ENCODE peak calls at places on chromosomes 2 and 18, in seven cellular contexts. D is suprapubic skin, P is nephron progenitor cell, L is type B pancreatic cell, Q is dorsolateral prefrontal cortex, O is tibial artery, I is GM12865. R is an unnamed sample.

GRCh38 chr18:40670991-40671390 is 1284.0 kb upstream of the PIK3C3 start:
- DNase-seq in D (no peak), P (no peak), L (no peak), Q (no peak), O (no peak), I (no peak), R (no peak)

GRCh38 chr2:236862961-236863728 is 222.5 kb upstream of the COPS8 start:
- DNase-seq in D (no peak), P (no peak), L (peak; percentile 56), Q (no peak), O (peak; percentile 27), I (peak; percentile 31), R (no peak)

GRCh38 chr2:85536479-85536878 is 2.5 kb upstream of the MAT2A start:
- DNase-seq in D (peak; percentile 14), P (no peak), L (no peak), Q (no peak), O (no peak), I (no peak), R (no peak)

GRCh38 chr2:231886071-231886681 is 40.0 kb downstream of the NPPC start:
- DNase-seq in D (no peak), P (no peak), L (no peak), Q (no peak), O (no peak), I (peak; percentile 31), R (no peak)

GRCh38 chr2:233442028-233442310 is 87.7 kb downstream of the DGKD start:
- DNase-seq in D (no peak), P (no peak), L (no peak), Q (no peak), O (peak; percentile 54), I (no peak), R (no peak)

GRCh38 chr2:129437775-129438174 is 541.7 kb upstream of the RAB6C start:
- DNase-seq in D (no peak), P (no peak), L (no peak), Q (no peak), O (no peak), I (no peak), R (no peak)

GRCh38 chr2:238667008-238667407 is 180.9 kb upstream of the TWIST2 start:
- DNase-seq in D (no peak), P (no peak), L (no peak), Q (no peak), O (no peak), I (no peak), R (no peak)

GRCh38 chr2:75627902-75628504 is 18.6 kb upstream of the MRPL19 start:
- DNase-seq in D (no peak), P (peak; percentile 86), L (peak; percentile 82), Q (peak; percentile 83), O (no peak), I (peak; percentile 76), R (peak; percentile 71)

GRCh38 chr2:61537590-61538178 is 472 bp downstream of the XPO1 start:
- DNase-seq in D (peak; percentile 80), P (no peak), L (no peak), Q (no peak), O (no peak), I (no peak), R (no peak)

GRCh38 chr2:190511104-190511503 is 23.4 kb downstream of the NEMP2 start:
- DNase-seq in D (no peak), P (no peak), L (no peak), Q (no peak), O (no peak), I (no peak), R (no peak)

GRCh38 chr2:71939588-71940535 is 207.8 kb downstream of the CYP26B1 start:
- DNase-seq in D (no peak), P (no peak), L (peak; percentile 58), Q (peak; percentile 17), O (peak; percentile 91), I (no peak), R (peak; percentile 6)

GRCh38 chr2:195146761-195147160 is 510.3 kb upstream of the SLC39A10 start:
- DNase-seq in D (no peak), P (no peak), L (no peak), Q (no peak), O (no peak), I (no peak), R (no peak)

GRCh38 chr2:177138823-177139222 is 73.8 kb upstream of the HNRNPA3 start:
- DNase-seq in D (no peak), P (no peak), L (no peak), Q (no peak), O (no peak), I (no peak), R (no peak)

GRCh38 chr2:3301001-3301400 is 76.6 kb downstream of the EIPR1 start:
- DNase-seq in D (no peak), P (no peak), L (no peak), Q (no peak), O (no peak), I (no peak), R (no peak)

GRCh38 chr2:202064206-202064880 is 8.7 kb upstream of the KIAA2012 start:
- DNase-seq in D (no peak), P (no peak), L (no peak), Q (no peak), O (no peak), I (no peak), R (no peak)

GRCh38 chr2:12988279-12988678 is 271.5 kb downstream of the TRIB2 start:
- DNase-seq in D (no peak), P (no peak), L (no peak), Q (no peak), O (no peak), I (no peak), R (no peak)

GRCh38 chr2:12987246-12987645 is 270.5 kb downstream of the TRIB2 start:
- DNase-seq in D (no peak), P (no peak), L (no peak), Q (no peak), O (no peak), I (no peak), R (no peak)

GRCh38 chr2:12990523-12990922 is 273.8 kb downstream of the TRIB2 start:
- DNase-seq in D (no peak), P (no peak), L (no peak), Q (no peak), O (no peak), I (no peak), R (no peak)
- TF ChIP-seq CTCF in D (no peak), P (no peak), L (peak; percentile 57), Q (peak; percentile 15), O (no peak), I (no peak), R (no peak)

GRCh38 chr2:35858216-35858615 is 497.4 kb upstream of the CRIM1 start:
- DNase-seq in D (no peak), P (no peak), L (no peak), Q (no peak), O (no peak), I (no peak), R (no peak)
- TF ChIP-seq CTCF in D (no peak), P (no peak), L (no peak), Q (no peak), O (no peak), I (no peak), R (no peak)

GRCh38 chr2:101873543-101873942 is 118.2 kb upstream of the IL1R2 start:
- DNase-seq in D (no peak), P (no peak), L (no peak), Q (no peak), O (no peak), I (peak; percentile 27), R (no peak)
- TF ChIP-seq CTCF in D (no peak), P (no peak), L (peak; percentile 38), Q (peak; percentile 33), O (no peak), I (peak; percentile 31), R (no peak)

GRCh38 chr18:49059028-49059670 is 108.4 kb upstream of the SMAD7 start:
- DNase-seq in D (no peak), P (no peak), L (no peak), Q (no peak), O (no peak), I (no peak), R (no peak)
- TF ChIP-seq CTCF in D (no peak), P (no peak), L (no peak), Q (no peak), O (no peak), I (no peak), R (no peak)

GRCh38 chr2:193580176-193580950 is 1385.6 kb upstream of the TMEFF2 start:
- DNase-seq in D (no peak), P (no peak), L (no peak), Q (no peak), O (no peak), I (no peak), R (no peak)

GRCh38 chr2:193584001-193584400 is 1389.3 kb upstream of the TMEFF2 start:
- DNase-seq in D (no peak), P (peak; percentile 33), L (no peak), Q (no peak), O (no peak), I (no peak), R (no peak)

GRCh38 chr2:193581807-193582206 is 1387.1 kb upstream of the TMEFF2 start:
- DNase-seq in D (no peak), P (no peak), L (no peak), Q (no peak), O (no peak), I (no peak), R (no peak)

DNA sequence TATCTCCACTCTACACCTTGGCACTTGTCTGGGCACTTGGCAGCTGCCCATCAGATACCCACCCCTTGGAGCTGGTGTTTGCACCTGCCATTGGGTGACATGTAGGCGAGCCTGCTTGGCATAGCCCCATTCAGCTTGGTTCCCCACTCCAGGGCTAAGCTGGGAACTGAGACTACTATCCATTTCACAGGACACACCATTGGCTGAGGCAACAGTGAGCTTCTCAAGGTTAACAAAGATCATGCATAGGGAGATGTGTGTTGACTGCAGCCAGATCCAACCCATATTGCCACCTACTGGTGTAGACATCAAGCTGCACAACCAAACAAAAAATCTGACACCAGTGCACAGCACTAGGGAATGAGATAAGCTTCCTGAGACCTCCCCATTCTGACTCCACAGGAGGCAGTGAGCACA is 1389.8 kb upstream of the TMEFF2 start:
- DNase-seq in D (no peak), P (no peak), L (no peak), Q (no peak), O (no peak), I (peak; percentile 51), R (no peak)
- TF ChIP-seq CTCF in D (no peak), P (peak; percentile 30), L (peak; percentile 68), Q (no peak), O (no peak), I (peak; percentile 59), R (peak; percentile 38)

DNA sequence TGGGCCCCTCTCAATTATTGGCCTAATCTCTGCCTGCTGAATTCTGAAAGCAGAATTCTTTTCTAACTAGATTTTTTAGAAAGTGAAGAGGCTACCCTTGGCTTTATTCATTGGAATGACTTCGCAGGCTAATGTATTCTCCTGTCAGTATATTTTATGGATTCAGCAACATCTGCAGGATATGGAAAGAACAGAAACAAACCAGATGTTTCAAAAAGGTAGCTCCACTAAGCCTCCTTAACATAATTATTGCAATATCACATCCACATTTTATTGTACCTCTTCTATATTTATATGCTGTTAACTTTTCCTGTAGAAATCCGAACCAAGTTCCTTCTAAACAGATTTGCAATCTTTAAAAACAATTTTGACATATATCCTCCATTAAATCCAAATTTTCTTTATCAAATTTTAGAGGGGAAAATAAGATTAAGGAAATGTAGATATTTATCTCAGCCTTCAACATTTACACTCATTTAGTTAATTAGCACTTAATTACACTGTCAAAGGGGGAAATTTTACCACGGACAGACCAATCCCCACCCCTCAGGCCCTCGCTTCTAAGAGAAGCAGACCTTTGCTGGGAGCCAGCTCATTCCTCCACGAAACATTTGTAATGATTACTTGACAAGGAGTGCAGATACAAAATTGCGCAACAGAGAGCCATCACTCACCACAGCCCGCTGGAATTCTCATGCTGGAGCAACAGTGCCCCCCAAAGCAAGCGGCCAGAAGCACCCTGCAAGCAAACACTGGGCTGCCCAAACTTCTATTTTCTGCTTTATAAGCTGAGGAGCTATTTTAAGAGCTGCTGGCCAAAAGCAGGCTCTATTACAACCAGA is 253.4 kb downstream of the ETAA1 start:
- DNase-seq in D (peak; percentile 86), P (peak; percentile 72), L (peak; percentile 83), Q (peak; percentile 50), O (peak; percentile 91), I (peak; percentile 21), R (peak; percentile 63)
- TF ChIP-seq CTCF in D (peak; percentile 53), P (peak; percentile 69), L (peak; percentile 85), Q (peak; percentile 45), O (peak; percentile 62), I (no peak), R (peak; percentile 85)

R was measured in progenitor cell of endocrine pancreas.